ENCODE peak calls at places on chromosomes 11 and 22, in five cellular contexts. One of them, this sample, is unnamed.

GRCh38 chr22:26172389-26172990 is 3.2 kb downstream of the SEZ6L start:
- DNase-seq in amniotic stem cell: no peak
- DNase-seq in lower lobe of right lung: no peak
- DNase-seq in K562: peak
- DNase-seq in activated CD8-positive, alpha-beta memory T cell treated with anti-CD3 and anti-CD28 coated beads, Interleukin-2, amount 50 U/mL, for 4 hours: no peak
- DNase-seq in this sample: peak

GRCh38 chr22:49214976-49215375 is 612.7 kb downstream of the BRD1 start:
- DNase-seq in amniotic stem cell: no peak
- DNase-seq in lower lobe of right lung: peak
- DNase-seq in K562: no peak
- DNase-seq in activated CD8-positive, alpha-beta memory T cell treated with anti-CD3 and anti-CD28 coated beads, Interleukin-2, amount 50 U/mL, for 4 hours: no peak
- DNase-seq in this sample: no peak

GRCh38 chr11:66842501-66842895 is 743 bp upstream of the RCE1 start:
- DNase-seq in amniotic stem cell: no peak
- DNase-seq in lower lobe of right lung: peak
- DNase-seq in K562: no peak
- DNase-seq in activated CD8-positive, alpha-beta memory T cell treated with anti-CD3 and anti-CD28 coated beads, Interleukin-2, amount 50 U/mL, for 4 hours: peak
- DNase-seq in this sample: no peak

GRCh38 chr22:23622634-23623033 is 9.5 kb downstream of the DRICH1 start:
- DNase-seq in amniotic stem cell: no peak
- DNase-seq in lower lobe of right lung: no peak
- DNase-seq in K562: no peak
- DNase-seq in activated CD8-positive, alpha-beta memory T cell treated with anti-CD3 and anti-CD28 coated beads, Interleukin-2, amount 50 U/mL, for 4 hours: no peak
- DNase-seq in this sample: no peak

GRCh38 chr11:32829680-32830412 is at the start of gene PRRG4:
- DNase-seq in amniotic stem cell: no peak
- DNase-seq in lower lobe of right lung: peak
- DNase-seq in K562: no peak
- DNase-seq in activated CD8-positive, alpha-beta memory T cell treated with anti-CD3 and anti-CD28 coated beads, Interleukin-2, amount 50 U/mL, for 4 hours: peak
- DNase-seq in this sample: peak

GRCh38 chr11:93169950-93170561 is 27.7 kb downstream of the SLC36A4 start:
- DNase-seq in amniotic stem cell: no peak
- DNase-seq in lower lobe of right lung: no peak
- DNase-seq in K562: peak
- DNase-seq in activated CD8-positive, alpha-beta memory T cell treated with anti-CD3 and anti-CD28 coated beads, Interleukin-2, amount 50 U/mL, for 4 hours: no peak
- DNase-seq in this sample: peak

GRCh38 chr11:70460959-70461358 is 62.6 kb downstream of the CTTN start:
- DNase-seq in amniotic stem cell: no peak
- DNase-seq in lower lobe of right lung: no peak
- DNase-seq in K562: no peak
- DNase-seq in activated CD8-positive, alpha-beta memory T cell treated with anti-CD3 and anti-CD28 coated beads, Interleukin-2, amount 50 U/mL, for 4 hours: no peak
- DNase-seq in this sample: no peak

GRCh38 chr22:27802389-27803079 is 978 bp upstream of the MN1 start:
- DNase-seq in amniotic stem cell: no peak
- DNase-seq in lower lobe of right lung: no peak
- DNase-seq in K562: no peak
- DNase-seq in activated CD8-positive, alpha-beta memory T cell treated with anti-CD3 and anti-CD28 coated beads, Interleukin-2, amount 50 U/mL, for 4 hours: no peak
- DNase-seq in this sample: no peak

GRCh38 chr22:32103648-32104326 is 55.3 kb downstream of the C22orf42 start:
- DNase-seq in amniotic stem cell: no peak
- DNase-seq in lower lobe of right lung: no peak
- DNase-seq in K562: no peak
- DNase-seq in activated CD8-positive, alpha-beta memory T cell treated with anti-CD3 and anti-CD28 coated beads, Interleukin-2, amount 50 U/mL, for 4 hours: no peak
- DNase-seq in this sample: no peak

GRCh38 chr11:46026616-46027293 is 94.5 kb downstream of the PHF21A start:
- DNase-seq in amniotic stem cell: peak
- DNase-seq in lower lobe of right lung: no peak
- DNase-seq in K562: no peak
- DNase-seq in activated CD8-positive, alpha-beta memory T cell treated with anti-CD3 and anti-CD28 coated beads, Interleukin-2, amount 50 U/mL, for 4 hours: no peak
- DNase-seq in this sample: no peak

GRCh38 chr11:19864141-19865120 is 151.8 kb downstream of the NAV2 start:
- DNase-seq in amniotic stem cell: no peak
- DNase-seq in lower lobe of right lung: no peak
- DNase-seq in K562: no peak
- DNase-seq in activated CD8-positive, alpha-beta memory T cell treated with anti-CD3 and anti-CD28 coated beads, Interleukin-2, amount 50 U/mL, for 4 hours: no peak
- DNase-seq in this sample: no peak

GRCh38 chr22:37904572-37905533 is 1.2 kb upstream of the MICALL1 start:
- DNase-seq in amniotic stem cell: peak
- DNase-seq in lower lobe of right lung: no peak
- DNase-seq in K562: peak
- DNase-seq in activated CD8-positive, alpha-beta memory T cell treated with anti-CD3 and anti-CD28 coated beads, Interleukin-2, amount 50 U/mL, for 4 hours: no peak
- DNase-seq in this sample: peak

GRCh38 chr11:1933416-1934325 is 13.5 kb upstream of the MRPL23 start:
- DNase-seq in amniotic stem cell: no peak
- DNase-seq in lower lobe of right lung: no peak
- DNase-seq in K562: no peak
- DNase-seq in activated CD8-positive, alpha-beta memory T cell treated with anti-CD3 and anti-CD28 coated beads, Interleukin-2, amount 50 U/mL, for 4 hours: no peak
- DNase-seq in this sample: no peak

GRCh38 chr22:23233746-23234408 is 53.6 kb downstream of the BCR start:
- DNase-seq in amniotic stem cell: no peak
- DNase-seq in lower lobe of right lung: no peak
- DNase-seq in K562: no peak
- DNase-seq in activated CD8-positive, alpha-beta memory T cell treated with anti-CD3 and anti-CD28 coated beads, Interleukin-2, amount 50 U/mL, for 4 hours: no peak
- DNase-seq in this sample: peak

GRCh38 chr11:44725016-44725651 is 1.6 kb upstream of the TSPAN18 start:
- DNase-seq in amniotic stem cell: no peak
- DNase-seq in lower lobe of right lung: no peak
- DNase-seq in K562: no peak
- DNase-seq in activated CD8-positive, alpha-beta memory T cell treated with anti-CD3 and anti-CD28 coated beads, Interleukin-2, amount 50 U/mL, for 4 hours: no peak
- DNase-seq in this sample: peak

GRCh38 chr11:13462311-13462927 is 603 bp downstream of the BTBD10 start:
- DNase-seq in amniotic stem cell: no peak
- DNase-seq in lower lobe of right lung: peak
- DNase-seq in K562: peak
- DNase-seq in activated CD8-positive, alpha-beta memory T cell treated with anti-CD3 and anti-CD28 coated beads, Interleukin-2, amount 50 U/mL, for 4 hours: peak
- DNase-seq in this sample: peak

GRCh38 chr11:134677338-134677948 is 265.4 kb upstream of the B3GAT1 start:
- DNase-seq in amniotic stem cell: no peak
- DNase-seq in lower lobe of right lung: no peak
- DNase-seq in K562: no peak
- DNase-seq in activated CD8-positive, alpha-beta memory T cell treated with anti-CD3 and anti-CD28 coated beads, Interleukin-2, amount 50 U/mL, for 4 hours: no peak
- DNase-seq in this sample: no peak

GRCh38 chr11:46330887-46331652 is 16.2 kb upstream of the DGKZ start:
- DNase-seq in amniotic stem cell: no peak
- DNase-seq in lower lobe of right lung: no peak
- DNase-seq in K562: no peak
- DNase-seq in activated CD8-positive, alpha-beta memory T cell treated with anti-CD3 and anti-CD28 coated beads, Interleukin-2, amount 50 U/mL, for 4 hours: peak
- DNase-seq in this sample: no peak

GRCh38 chr22:46473896-46474557 is 63.4 kb downstream of the CELSR1 start:
- DNase-seq in amniotic stem cell: no peak
- DNase-seq in lower lobe of right lung: no peak
- DNase-seq in K562: no peak
- DNase-seq in activated CD8-positive, alpha-beta memory T cell treated with anti-CD3 and anti-CD28 coated beads, Interleukin-2, amount 50 U/mL, for 4 hours: no peak
- DNase-seq in this sample: no peak

GRCh38 chr11:57781529-57781943 is 19.9 kb downstream of the CTNND1 start:
- DNase-seq in amniotic stem cell: no peak
- DNase-seq in lower lobe of right lung: peak
- DNase-seq in K562: peak
- DNase-seq in activated CD8-positive, alpha-beta memory T cell treated with anti-CD3 and anti-CD28 coated beads, Interleukin-2, amount 50 U/mL, for 4 hours: no peak
- DNase-seq in this sample: no peak

GRCh38 chr22:44068422-44069191 is 44.5 kb downstream of the PARVB start:
- DNase-seq in amniotic stem cell: no peak
- DNase-seq in lower lobe of right lung: peak
- DNase-seq in K562: no peak
- DNase-seq in activated CD8-positive, alpha-beta memory T cell treated with anti-CD3 and anti-CD28 coated beads, Interleukin-2, amount 50 U/mL, for 4 hours: no peak
- DNase-seq in this sample: no peak

GRCh38 chr11:10116588-10116987 is 177.4 kb downstream of the SBF2 start:
- DNase-seq in amniotic stem cell: no peak
- DNase-seq in lower lobe of right lung: no peak
- DNase-seq in K562: peak
- DNase-seq in activated CD8-positive, alpha-beta memory T cell treated with anti-CD3 and anti-CD28 coated beads, Interleukin-2, amount 50 U/mL, for 4 hours: no peak
- DNase-seq in this sample: no peak

GRCh38 chr22:39388261-39389011 is 11.1 kb upstream of the TAB1 start:
- DNase-seq in amniotic stem cell: no peak
- DNase-seq in lower lobe of right lung: peak
- DNase-seq in K562: peak
- DNase-seq in activated CD8-positive, alpha-beta memory T cell treated with anti-CD3 and anti-CD28 coated beads, Interleukin-2, amount 50 U/mL, for 4 hours: peak
- DNase-seq in this sample: no peak

GRCh38 chr11:27700351-27701261 is at the start of gene BDNF:
- DNase-seq in amniotic stem cell: no peak
- DNase-seq in lower lobe of right lung: no peak
- DNase-seq in K562: no peak
- DNase-seq in activated CD8-positive, alpha-beta memory T cell treated with anti-CD3 and anti-CD28 coated beads, Interleukin-2, amount 50 U/mL, for 4 hours: no peak
- DNase-seq in this sample: no peak

GRCh38 chr11:10926801-10927200 is 68.9 kb upstream of the ZBED5 start:
- DNase-seq in amniotic stem cell: no peak
- DNase-seq in lower lobe of right lung: no peak
- DNase-seq in K562: no peak
- DNase-seq in activated CD8-positive, alpha-beta memory T cell treated with anti-CD3 and anti-CD28 coated beads, Interleukin-2, amount 50 U/mL, for 4 hours: no peak
- DNase-seq in this sample: no peak

GRCh38 chr11:106306942-106307341 is 229.5 kb downstream of the AASDHPPT start:
- DNase-seq in amniotic stem cell: no peak
- DNase-seq in lower lobe of right lung: no peak
- DNase-seq in K562: no peak
- DNase-seq in activated CD8-positive, alpha-beta memory T cell treated with anti-CD3 and anti-CD28 coated beads, Interleukin-2, amount 50 U/mL, for 4 hours: no peak
- DNase-seq in this sample: peak

This sample was measured in A172.